ENCODE peak calls at places on chromosomes 13 and 19, in four cellular contexts. I is tibial nerve; C is CD8-positive, alpha-beta memory T cell; F is stimulated activated CD8-positive, alpha-beta memory T cell treated with anti-CD3 and anti-CD28 coated beads, Interleukin-7, amount 100 ng/mL, for 48 hours. Q is an unnamed sample.
A peak's percentile ranks its signal among the peaks of the same experiment; 100 is the strongest.

GRCh38 chr19:19464339-19465098 is 50.8 kb downstream of the TSSK6 start:
- DNase-seq in I (no peak), C (no peak), F (no peak), Q (no peak)

GRCh38 chr13:35599385-35599784 is 122.9 kb upstream of the MAB21L1 start:
- DNase-seq in I (no peak), C (no peak), F (no peak), Q (no peak)

GRCh38 chr19:6091771-6092291 is 18.5 kb downstream of the RFX2 start:
- DNase-seq in I (no peak), C (no peak), F (no peak), Q (no peak)

GRCh38 chr13:51339952-51340732 is 651 bp downstream of the SERPINE3 start:
- DNase-seq in I (no peak), C (no peak), F (no peak), Q (no peak)

GRCh38 chr19:21604941-21605548 is 99.6 kb downstream of the ZNF429 start:
- DNase-seq in I (no peak), C (no peak), F (no peak), Q (no peak)

GRCh38 chr19:5694167-5694951 is 4.3 kb downstream of the RPL36 start:
- DNase-seq in I (no peak), C (no peak), F (no peak), Q (no peak)

GRCh38 chr13:81171065-81171647 is 830.2 kb upstream of the SPRY2 start:
- DNase-seq in I (no peak), C (no peak), F (no peak), Q (no peak)

GRCh38 chr19:40266111-40266510 is 19.0 kb downstream of the AKT2 start:
- DNase-seq in I (no peak), C (no peak), F (no peak), Q (no peak)

GRCh38 chr13:106573855-106574254 is 5.9 kb upstream of the ARGLU1 start:
- DNase-seq in I (peak; percentile 62), C (no peak), F (no peak), Q (no peak)

GRCh38 chr19:1566392-1567115 is 1.6 kb downstream of the MEX3D start:
- DNase-seq in I (peak; percentile 45), C (no peak), F (no peak), Q (peak; percentile 72)

GRCh38 chr19:2764945-2765344 is 18.1 kb downstream of the SGTA start:
- DNase-seq in I (no peak), C (no peak), F (no peak), Q (no peak)

GRCh38 chr19:28324275-28325060 is 888.5 kb downstream of the UQCRFS1 start:
- DNase-seq in I (no peak), C (no peak), F (no peak), Q (no peak)

GRCh38 chr13:28754698-28755545 is 36.2 kb upstream of the SLC46A3 start:
- DNase-seq in I (peak; percentile 32), C (no peak), F (no peak), Q (no peak)

GRCh38 chr19:1210227-1210538 is 4.6 kb downstream of the STK11 start:
- DNase-seq in I (no peak), C (no peak), F (no peak), Q (no peak)

GRCh38 chr13:96491103-96491502 is 401.2 kb downstream of the HS6ST3 start:
- DNase-seq in I (no peak), C (no peak), F (no peak), Q (no peak)

GRCh38 chr19:711224-711623 is 2.5 kb downstream of the PALM start:
- DNase-seq in I (no peak), C (no peak), F (no peak), Q (no peak)

GRCh38 chr19:1102407-1103106 is 1.2 kb upstream of the GPX4 start:
- DNase-seq in I (peak; percentile 82), C (no peak), F (peak; percentile 86), Q (no peak)

GRCh38 chr19:16571283-16571682 is 932 bp downstream of the SLC35E1 start:
- DNase-seq in I (no peak), C (no peak), F (no peak), Q (no peak)

GRCh38 chr13:24159362-24159761 is 1.2 kb upstream of the SPATA13 start:
- DNase-seq in I (no peak), C (no peak), F (no peak), Q (no peak)

GRCh38 chr19:4624301-4624700 is 15.0 kb upstream of the TNFAIP8L1 start:
- DNase-seq in I (no peak), C (no peak), F (no peak), Q (no peak)

Q was measured in breast epithelium.